ENCODE peak calls at places on chromosomes 7 and 10, in ten cellular contexts. I, B, L, S, X, V, J, U, P and C are unnamed samples.

GRCh38 chr10:70462349-70462984 is 16.1 kb upstream of the PALD1 start:
- DNase-seq in U (no peak), I (no peak), X (no peak), B (peak), V (peak), J (no peak), L (no peak), S (no peak), P (no peak), C (no peak)

GRCh38 chr7:21702303-21702702 is 159.5 kb downstream of the DNAH11 start:
- DNase-seq in I (no peak), U (no peak), B (no peak), V (no peak), P (no peak), J (no peak), S (no peak), X (no peak), L (no peak), C (no peak)

GRCh38 chr10:23158370-23158769 is 33.7 kb upstream of the PTF1A start:
- DNase-seq in S (peak), I (no peak), V (peak), P (peak), L (peak), X (no peak), B (peak), J (peak), U (peak), C (no peak)

GRCh38 chr7:80207501-80207900 is 72.9 kb downstream of the GNAI1 start:
- DNase-seq in B (no peak), L (no peak), S (no peak), X (no peak), U (no peak), J (no peak), I (no peak), P (no peak), V (no peak), C (no peak)

GRCh38 chr7:26620352-26620751 is 244.0 kb downstream of the SKAP2 start:
- DNase-seq in J (no peak), L (no peak), B (no peak), S (no peak), X (no peak), U (no peak), I (no peak), V (no peak), P (no peak), C (no peak)

GRCh38 chr7:91435386-91436059 is 171.3 kb downstream of the FZD1 start:
- DNase-seq in V (no peak), J (no peak), P (no peak), I (no peak), X (no peak), B (no peak), U (no peak), S (no peak), L (no peak), C (no peak)

GRCh38 chr10:127976286-127976685 is 69.4 kb downstream of the PTPRE start:
- DNase-seq in S (no peak), U (no peak), L (no peak), J (no peak), B (no peak), V (no peak), X (no peak), P (no peak), I (no peak), C (no peak)

GRCh38 chr10:62790571-62790970 is 13.9 kb upstream of the ADO start:
- DNase-seq in X (no peak), L (no peak), U (no peak), P (no peak), B (no peak), S (no peak), I (no peak), V (no peak), J (no peak), C (no peak)

GRCh38 chr10:22053048-22053447 is 49.5 kb upstream of the DNAJC1 start:
- DNase-seq in J (peak), I (no peak), V (peak), U (peak), L (no peak), S (no peak), P (no peak), B (no peak), X (no peak), C (no peak)

GRCh38 chr7:130881091-130881798 is 147.2 kb upstream of the KLF14 start:
- DNase-seq in S (no peak), L (no peak), B (no peak), P (no peak), I (no peak), X (no peak), U (no peak), J (no peak), V (no peak), C (no peak)

GRCh38 chr10:86366033-86366901 is at the start of gene GRID1:
- DNase-seq in B (no peak), V (peak), J (no peak), P (no peak), X (no peak), S (no peak), U (peak), L (peak), I (peak), C (no peak)

GRCh38 chr10:92839191-92840085 is 8.9 kb upstream of the EXOC6 start:
- DNase-seq in B (peak), L (no peak), U (peak), P (peak), V (peak), I (no peak), X (no peak), J (peak), S (peak), C (peak)

GRCh38 chr7:36661135-36661840 is 63.0 kb downstream of the AOAH start:
- DNase-seq in X (no peak), B (no peak), P (no peak), L (no peak), I (no peak), U (peak), J (no peak), S (peak), V (no peak), C (no peak)

GRCh38 chr7:20075992-20076813 is 141.0 kb downstream of the MACC1 start:
- DNase-seq in B (no peak), U (no peak), S (peak), I (no peak), J (no peak), X (no peak), V (no peak), L (no peak), P (no peak), C (no peak)

GRCh38 chr7:108403597-108404217 is 52.5 kb downstream of the NRCAM start:
- DNase-seq in L (no peak), U (no peak), X (no peak), V (no peak), S (no peak), B (no peak), I (no peak), P (no peak), J (no peak), C (no peak)

GRCh38 chr10:107767185-107767584 is 602.7 kb upstream of the SORCS1 start:
- DNase-seq in B (no peak), X (no peak), V (no peak), P (no peak), U (no peak), S (no peak), I (no peak), J (peak), L (no peak), C (no peak)

GRCh38 chr7:85510287-85510686 is 323.4 kb upstream of the SEMA3D start:
- DNase-seq in P (no peak), J (no peak), S (no peak), U (no peak), B (no peak), I (no peak), V (no peak), X (no peak), L (no peak), C (no peak)

GRCh38 chr10:82683989-82684388 is 809.0 kb downstream of the NRG3 start:
- DNase-seq in B (no peak), I (no peak), S (no peak), J (no peak), X (no peak), L (no peak), U (no peak), P (no peak), V (no peak), C (no peak)

GRCh38 chr7:75572814-75573213 is 80.7 kb downstream of the SPDYE5 start:
- DNase-seq in J (no peak), P (no peak), S (no peak), L (no peak), B (no peak), X (no peak), I (no peak), V (no peak), U (no peak), C (no peak)

GRCh38 chr10:86415583-86415982 is 49.0 kb upstream of the GRID1 start:
- DNase-seq in I (no peak), L (no peak), U (no peak), J (no peak), X (no peak), V (no peak), B (no peak), S (no peak), P (no peak), C (no peak)

GRCh38 chr10:71314028-71314693 is 4.9 kb upstream of the SLC29A3 start:
- DNase-seq in X (no peak), V (peak), S (peak), U (peak), J (peak), L (peak), I (no peak), P (no peak), B (peak), C (no peak)

GRCh38 chr7:29194206-29194593 is 375 bp upstream of the CHN2 start:
- DNase-seq in X (no peak), V (no peak), L (peak), B (peak), I (no peak), P (no peak), S (no peak), J (no peak), U (no peak), C (peak)

GRCh38 chr7:148514236-148514635 is 76.3 kb upstream of the C7orf33 start:
- DNase-seq in U (no peak), P (no peak), X (no peak), I (no peak), L (no peak), B (no peak), J (no peak), S (no peak), V (no peak), C (no peak)

GRCh38 chr7:123538897-123539296 is 4.5 kb upstream of the IQUB start:
- DNase-seq in P (no peak), B (no peak), S (no peak), X (no peak), V (no peak), L (no peak), J (no peak), I (no peak), U (no peak), C (no peak)

GRCh38 chr7:46259947-46260346 is 338.9 kb upstream of the IGFBP3 start:
- DNase-seq in X (no peak), S (no peak), B (no peak), J (no peak), V (no peak), U (no peak), L (no peak), I (no peak), P (no peak), C (no peak)

GRCh38 chr7:47045169-47045568 is 536.7 kb downstream of the TNS3 start:
- DNase-seq in B (no peak), U (no peak), I (no peak), P (no peak), X (no peak), L (no peak), V (peak), J (no peak), S (no peak), C (no peak)

GRCh38 chr10:114957673-114958072 is 19.7 kb downstream of the TRUB1 start:
- DNase-seq in P (no peak), B (no peak), V (no peak), U (peak), I (no peak), X (no peak), L (no peak), S (peak), J (no peak), C (no peak)

GRCh38 chr10:3524086-3524960 is 260.7 kb downstream of the KLF6 start:
- DNase-seq in J (no peak), B (no peak), X (no peak), U (peak), S (no peak), V (no peak), P (no peak), I (no peak), L (no peak), C (no peak)

GRCh38 chr7:1937252-1937605 is 267.2 kb downstream of the ELFN1 start:
- DNase-seq in U (no peak), S (no peak), J (no peak), X (no peak), L (no peak), I (no peak), B (no peak), P (no peak), V (no peak), C (no peak)

GRCh38 chr7:149664666-149665065 is 108.7 kb downstream of the ZNF467 start:
- DNase-seq in U (no peak), J (no peak), B (no peak), I (no peak), P (no peak), X (no peak), L (no peak), S (no peak), V (no peak), C (no peak)

GRCh38 chr10:98404571-98405396 is 10.2 kb downstream of the PYROXD2 start:
- DNase-seq in L (no peak), U (peak), I (no peak), J (peak), S (peak), B (no peak), P (no peak), X (no peak), V (no peak), C (no peak)

GRCh38 chr10:110600487-110601101 is 33.1 kb downstream of the SMC3 start:
- DNase-seq in V (peak), S (peak), I (no peak), L (peak), B (no peak), X (peak), J (peak), U (peak), P (peak), C (no peak)

GRCh38 chr10:23191764-23192395 is at the start of gene PTF1A:
- DNase-seq in J (no peak), I (no peak), S (no peak), L (peak), U (no peak), P (no peak), V (peak), X (no peak), B (no peak), C (no peak)

GRCh38 chr10:21369697-21370096 is 155.8 kb downstream of the SKIDA1 start:
- DNase-seq in V (no peak), J (no peak), P (peak), I (no peak), L (no peak), B (no peak), S (peak), U (peak), X (no peak), C (no peak)

DNA sequence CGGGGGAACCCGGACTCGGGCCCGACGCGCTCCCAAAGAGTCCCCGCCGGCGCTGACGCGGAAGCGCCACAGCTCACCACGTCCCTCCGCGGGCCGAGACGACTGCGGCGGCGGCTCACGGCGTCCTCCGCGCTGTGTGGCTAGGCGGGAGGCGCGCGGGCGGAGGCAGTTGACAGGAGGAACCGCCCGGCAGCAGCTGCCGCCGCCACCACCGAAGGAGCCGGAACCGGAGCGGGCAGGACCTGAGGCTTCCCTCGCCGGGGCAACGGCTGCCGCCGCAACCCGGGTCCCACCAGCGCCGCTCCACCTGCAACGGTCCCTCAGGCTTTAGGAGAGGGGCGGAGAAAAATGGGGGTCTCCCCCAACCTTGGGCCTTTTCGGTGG is 334 bp downstream of the ZNF800 start:
- DNase-seq in B (peak), V (peak), J (peak), U (peak), L (peak), P (peak), X (no peak), I (peak), S (peak), C (no peak)
- TF ChIP-seq CTCF in B (no peak), V (no peak), J (no peak), U (no peak), L (no peak), P (no peak), X (no peak), I (no peak), S (no peak), C (no peak)

GRCh38 chr7:128404143-128404681 is 5.6 kb downstream of the IMPDH1 start:
- DNase-seq in X (no peak), J (no peak), B (no peak), L (no peak), V (no peak), S (no peak), P (no peak), I (no peak), U (peak), C (no peak)

GRCh38 chr7:128405345-128406146 is 4.2 kb downstream of the IMPDH1 start:
- DNase-seq in V (peak), P (no peak), J (peak), S (peak), U (no peak), I (no peak), X (no peak), B (peak), L (peak), C (peak)

GRCh38 chr7:128403676-128404075 is 6.1 kb downstream of the IMPDH1 start:
- DNase-seq in I (no peak), J (no peak), B (no peak), U (no peak), P (no peak), V (no peak), S (no peak), X (no peak), L (no peak), C (no peak)

GRCh38 chr7:128406147-128406985 is 3.4 kb downstream of the IMPDH1 start:
- DNase-seq in P (no peak), I (no peak), L (no peak), J (no peak), B (no peak), S (no peak), X (no peak), V (no peak), U (no peak), C (no peak)

GRCh38 chr7:128404826-128405344 is 4.9 kb downstream of the IMPDH1 start:
- DNase-seq in B (no peak), I (no peak), L (no peak), J (no peak), S (no peak), P (no peak), X (no peak), U (no peak), V (peak), C (no peak)
- TF ChIP-seq CTCF in B (no peak), I (no peak), L (no peak), J (no peak), S (peak), P (peak), X (peak), U (peak), V (peak), C (no peak)

DNA sequence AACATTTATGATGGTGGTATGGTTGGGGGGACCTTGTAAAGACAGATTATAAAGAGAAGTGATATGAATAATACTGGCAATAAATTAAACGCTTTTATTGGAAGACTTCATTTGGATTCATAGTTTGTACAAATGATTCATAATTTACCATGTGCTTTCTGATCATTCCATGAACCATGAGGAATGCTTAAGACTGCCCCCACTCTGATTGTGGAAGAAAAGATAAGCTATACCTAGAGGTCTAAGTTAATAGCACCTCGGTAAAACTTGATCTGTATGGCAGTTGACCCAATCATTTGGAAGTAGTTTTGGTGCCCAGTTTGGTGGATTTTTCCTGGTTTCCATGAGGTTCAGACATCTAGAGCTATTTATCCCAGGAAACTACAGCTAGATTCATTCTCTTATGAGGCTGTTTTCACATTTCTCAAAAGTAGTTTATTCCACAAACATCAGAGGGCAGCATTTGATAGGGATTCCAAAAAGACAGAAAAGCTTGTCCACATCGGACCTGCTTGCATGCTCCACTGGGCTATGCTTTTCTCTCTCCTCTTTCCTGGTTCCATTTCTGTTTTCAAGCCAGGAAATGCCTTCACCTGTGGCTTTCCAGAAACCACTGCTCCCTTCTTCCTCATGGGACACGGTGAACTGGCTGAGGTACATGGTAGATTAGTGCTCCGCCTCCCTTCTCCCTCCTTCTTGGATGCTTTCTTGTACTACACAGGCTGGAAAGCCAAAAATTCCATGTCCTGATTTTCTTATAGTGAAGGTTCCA is 29.2 kb downstream of the TFAM start:
- DNase-seq in S (peak), P (peak), I (no peak), V (peak), J (no peak), L (no peak), U (peak), X (no peak), B (peak), C (no peak)
- TF ChIP-seq CTCF in S (peak), P (peak), I (no peak), V (peak), J (no peak), L (peak), U (peak), X (no peak), B (peak), C (no peak)

GRCh38 chr7:4815121-4815520 is 39.7 kb downstream of the AP5Z1 start:
- DNase-seq in I (no peak), S (no peak), L (no peak), J (no peak), V (no peak), P (no peak), B (no peak), U (no peak), X (no peak), C (no peak)

GRCh38 chr7:4817178-4817905 is 41.9 kb downstream of the AP5Z1 start:
- DNase-seq in L (no peak), J (no peak), S (no peak), X (no peak), I (no peak), B (no peak), U (no peak), V (no peak), P (no peak), C (no peak)

GRCh38 chr7:4814463-4814862 is 39.0 kb downstream of the AP5Z1 start:
- DNase-seq in P (no peak), U (no peak), B (no peak), S (no peak), I (no peak), X (no peak), L (no peak), V (no peak), J (no peak), C (no peak)

GRCh38 chr7:4816419-4817080 is 41.1 kb downstream of the AP5Z1 start:
- DNase-seq in V (no peak), U (no peak), S (no peak), X (no peak), L (no peak), I (no peak), J (no peak), B (no peak), P (no peak), C (no peak)

DNA sequence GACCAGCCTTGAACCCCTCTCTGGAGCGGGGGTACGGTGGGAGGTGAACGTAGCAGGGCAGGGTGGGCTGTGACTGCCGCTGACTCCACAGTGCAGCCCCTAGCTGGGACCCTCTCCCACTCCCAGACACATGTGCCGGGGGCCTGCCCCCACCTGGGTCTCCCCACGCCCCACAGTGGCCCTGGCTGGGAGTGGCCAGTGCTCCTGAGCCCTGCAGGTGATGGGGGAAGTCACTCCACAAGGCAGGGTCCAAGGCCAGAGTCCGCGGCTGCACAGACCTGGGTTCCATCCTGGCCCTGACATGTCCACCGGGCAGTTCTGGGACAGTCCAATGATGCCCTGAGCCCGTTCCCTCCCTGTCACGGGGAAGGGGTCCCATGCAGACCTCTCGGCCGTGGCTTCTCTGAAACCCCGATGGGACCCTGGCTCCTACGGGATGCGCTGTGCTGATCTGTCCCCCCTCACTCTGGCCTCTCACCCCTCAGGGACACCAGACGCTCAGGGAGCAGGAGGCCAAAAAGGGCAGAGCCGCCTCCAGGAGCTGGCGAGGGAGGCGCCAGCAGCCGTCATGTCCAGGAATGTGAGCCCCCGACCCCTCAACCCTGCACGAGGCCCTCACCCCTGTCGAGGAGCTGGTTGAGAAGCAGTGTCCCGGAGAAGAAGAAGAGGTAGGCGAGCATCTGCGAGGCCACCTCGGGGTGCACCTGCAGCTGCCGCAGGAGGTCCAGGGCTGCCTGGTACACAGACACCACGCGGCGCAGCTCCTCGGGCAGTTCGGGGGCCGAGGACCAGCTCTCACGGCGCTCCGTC is 40.4 kb downstream of the AP5Z1 start:
- DNase-seq in S (no peak), J (no peak), X (no peak), I (no peak), U (no peak), B (no peak), V (no peak), P (no peak), L (no peak), C (no peak)
- TF ChIP-seq CTCF in S (no peak), J (no peak), X (no peak), I (no peak), U (peak), B (no peak), V (no peak), P (peak), L (peak), C (no peak)